ENCODE peak calls at places on chromosomes 6 and 20, in nine cellular contexts. One of them, this sample, is unnamed.

GRCh38 chr20:35632539-35633115 is 17.0 kb downstream of the SPAG4 start:
- DNase-seq in astrocyte of the cerebellum: no peak
- DNase-seq in posterior cingulate gyrus: no peak
- DNase-seq in AG09319: no peak
- DNase-seq in A549: no peak
- DNase-seq in tibial artery: no peak
- DNase-seq in GM12865: no peak
- DNase-seq in activated CD4-positive, CD25-positive, alpha-beta regulatory T cell: no peak
- DNase-seq in left ventricle myocardium inferior: no peak
- DNase-seq in this sample: no peak

GRCh38 chr6:163419413-163420314 is 5.1 kb downstream of the QKI start:
- DNase-seq in A549: no peak
- DNase-seq in activated CD4-positive, CD25-positive, alpha-beta regulatory T cell: no peak
- DNase-seq in posterior cingulate gyrus: no peak
- DNase-seq in left ventricle myocardium inferior: no peak
- DNase-seq in AG09319: peak
- DNase-seq in astrocyte of the cerebellum: no peak
- DNase-seq in tibial artery: no peak
- DNase-seq in GM12865: peak
- DNase-seq in this sample: no peak

GRCh38 chr6:157943249-157943963 is 38.3 kb upstream of the SYNJ2 start:
- DNase-seq in astrocyte of the cerebellum: no peak
- DNase-seq in left ventricle myocardium inferior: no peak
- DNase-seq in AG09319: no peak
- DNase-seq in GM12865: no peak
- DNase-seq in tibial artery: no peak
- DNase-seq in activated CD4-positive, CD25-positive, alpha-beta regulatory T cell: no peak
- DNase-seq in A549: no peak
- DNase-seq in posterior cingulate gyrus: no peak
- DNase-seq in this sample: no peak

GRCh38 chr6:41723936-41724637 is 11.3 kb downstream of the TFEB start:
- DNase-seq in activated CD4-positive, CD25-positive, alpha-beta regulatory T cell: no peak
- DNase-seq in AG09319: no peak
- DNase-seq in astrocyte of the cerebellum: no peak
- DNase-seq in tibial artery: no peak
- DNase-seq in posterior cingulate gyrus: peak
- DNase-seq in left ventricle myocardium inferior: no peak
- DNase-seq in GM12865: peak
- DNase-seq in A549: no peak
- DNase-seq in this sample: peak

GRCh38 chr20:15642676-15643075 is 930.6 kb downstream of the KIF16B start:
- DNase-seq in GM12865: no peak
- DNase-seq in posterior cingulate gyrus: no peak
- DNase-seq in tibial artery: peak
- DNase-seq in left ventricle myocardium inferior: no peak
- DNase-seq in astrocyte of the cerebellum: no peak
- DNase-seq in activated CD4-positive, CD25-positive, alpha-beta regulatory T cell: no peak
- DNase-seq in A549: no peak
- DNase-seq in AG09319: peak
- DNase-seq in this sample: no peak

GRCh38 chr20:57400821-57401564 is 9.8 kb downstream of the RBM38 start:
- DNase-seq in activated CD4-positive, CD25-positive, alpha-beta regulatory T cell: peak
- DNase-seq in astrocyte of the cerebellum: no peak
- DNase-seq in posterior cingulate gyrus: no peak
- DNase-seq in GM12865: peak
- DNase-seq in AG09319: no peak
- DNase-seq in tibial artery: no peak
- DNase-seq in A549: no peak
- DNase-seq in left ventricle myocardium inferior: no peak
- DNase-seq in this sample: peak

GRCh38 chr6:164928041-164928321 is 381.4 kb downstream of the C6orf118 start:
- DNase-seq in astrocyte of the cerebellum: no peak
- DNase-seq in tibial artery: no peak
- DNase-seq in left ventricle myocardium inferior: no peak
- DNase-seq in AG09319: no peak
- DNase-seq in posterior cingulate gyrus: no peak
- DNase-seq in A549: no peak
- DNase-seq in activated CD4-positive, CD25-positive, alpha-beta regulatory T cell: no peak
- DNase-seq in GM12865: no peak
- DNase-seq in this sample: no peak

GRCh38 chr6:91669154-91669903 is 1082.5 kb upstream of the MAP3K7 start:
- DNase-seq in activated CD4-positive, CD25-positive, alpha-beta regulatory T cell: no peak
- DNase-seq in GM12865: no peak
- DNase-seq in astrocyte of the cerebellum: no peak
- DNase-seq in left ventricle myocardium inferior: no peak
- DNase-seq in tibial artery: no peak
- DNase-seq in A549: no peak
- DNase-seq in posterior cingulate gyrus: peak
- DNase-seq in AG09319: no peak
- DNase-seq in this sample: no peak

GRCh38 chr6:22593895-22594294 is 24.5 kb downstream of the HDGFL1 start:
- DNase-seq in astrocyte of the cerebellum: no peak
- DNase-seq in tibial artery: no peak
- DNase-seq in GM12865: no peak
- DNase-seq in left ventricle myocardium inferior: no peak
- DNase-seq in posterior cingulate gyrus: no peak
- DNase-seq in activated CD4-positive, CD25-positive, alpha-beta regulatory T cell: no peak
- DNase-seq in A549: no peak
- DNase-seq in AG09319: no peak
- DNase-seq in this sample: no peak

GRCh38 chr20:19711126-19711525 is 46.9 kb upstream of the RIN2 start:
- DNase-seq in AG09319: no peak
- DNase-seq in activated CD4-positive, CD25-positive, alpha-beta regulatory T cell: no peak
- DNase-seq in A549: no peak
- DNase-seq in posterior cingulate gyrus: no peak
- DNase-seq in left ventricle myocardium inferior: no peak
- DNase-seq in tibial artery: no peak
- DNase-seq in astrocyte of the cerebellum: no peak
- DNase-seq in GM12865: no peak
- DNase-seq in this sample: no peak

GRCh38 chr20:39909447-39909846 is 779.6 kb downstream of the MAFB start:
- DNase-seq in left ventricle myocardium inferior: peak
- DNase-seq in GM12865: no peak
- DNase-seq in A549: no peak
- DNase-seq in posterior cingulate gyrus: no peak
- DNase-seq in tibial artery: peak
- DNase-seq in activated CD4-positive, CD25-positive, alpha-beta regulatory T cell: no peak
- DNase-seq in astrocyte of the cerebellum: no peak
- DNase-seq in AG09319: no peak
- DNase-seq in this sample: no peak

GRCh38 chr20:462199-462991 is at the start of gene TBC1D20:
- DNase-seq in posterior cingulate gyrus: peak
- DNase-seq in GM12865: peak
- DNase-seq in astrocyte of the cerebellum: peak
- DNase-seq in A549: peak
- DNase-seq in AG09319: peak
- DNase-seq in activated CD4-positive, CD25-positive, alpha-beta regulatory T cell: peak
- DNase-seq in left ventricle myocardium inferior: peak
- DNase-seq in tibial artery: peak
- DNase-seq in this sample: peak

GRCh38 chr20:57509665-57510237 is 15.2 kb downstream of the CTCFL start:
- DNase-seq in astrocyte of the cerebellum: no peak
- DNase-seq in posterior cingulate gyrus: no peak
- DNase-seq in activated CD4-positive, CD25-positive, alpha-beta regulatory T cell: no peak
- DNase-seq in left ventricle myocardium inferior: no peak
- DNase-seq in GM12865: peak
- DNase-seq in A549: peak
- DNase-seq in AG09319: no peak
- DNase-seq in tibial artery: no peak
- DNase-seq in this sample: no peak

GRCh38 chr20:16580127-16580526 is 6.9 kb upstream of the KIF16B start:
- DNase-seq in astrocyte of the cerebellum: no peak
- DNase-seq in A549: peak
- DNase-seq in GM12865: no peak
- DNase-seq in AG09319: peak
- DNase-seq in tibial artery: no peak
- DNase-seq in activated CD4-positive, CD25-positive, alpha-beta regulatory T cell: no peak
- DNase-seq in left ventricle myocardium inferior: no peak
- DNase-seq in posterior cingulate gyrus: no peak
- DNase-seq in this sample: no peak

GRCh38 chr6:39330476-39330875 is 8.0 kb upstream of the KCNK16 start:
- DNase-seq in GM12865: no peak
- DNase-seq in A549: no peak
- DNase-seq in AG09319: no peak
- DNase-seq in posterior cingulate gyrus: peak
- DNase-seq in tibial artery: no peak
- DNase-seq in activated CD4-positive, CD25-positive, alpha-beta regulatory T cell: no peak
- DNase-seq in left ventricle myocardium inferior: peak
- DNase-seq in astrocyte of the cerebellum: no peak
- DNase-seq in this sample: no peak

GRCh38 chr6:33217246-33217645 is 8.9 kb downstream of the RING1 start:
- DNase-seq in activated CD4-positive, CD25-positive, alpha-beta regulatory T cell: no peak
- DNase-seq in A549: no peak
- DNase-seq in GM12865: no peak
- DNase-seq in posterior cingulate gyrus: no peak
- DNase-seq in astrocyte of the cerebellum: no peak
- DNase-seq in tibial artery: no peak
- DNase-seq in AG09319: no peak
- DNase-seq in left ventricle myocardium inferior: no peak
- DNase-seq in this sample: no peak

GRCh38 chr6:36907781-36908180 is 22.0 kb downstream of the C6orf89 start:
- DNase-seq in GM12865: no peak
- DNase-seq in A549: no peak
- DNase-seq in left ventricle myocardium inferior: peak
- DNase-seq in activated CD4-positive, CD25-positive, alpha-beta regulatory T cell: no peak
- DNase-seq in astrocyte of the cerebellum: peak
- DNase-seq in AG09319: no peak
- DNase-seq in posterior cingulate gyrus: no peak
- DNase-seq in tibial artery: peak
- DNase-seq in this sample: no peak

GRCh38 chr6:27752038-27752885 is 159.9 kb downstream of the OR2B2 start:
- DNase-seq in posterior cingulate gyrus: peak
- DNase-seq in A549: peak
- DNase-seq in left ventricle myocardium inferior: no peak
- DNase-seq in astrocyte of the cerebellum: peak
- DNase-seq in tibial artery: peak
- DNase-seq in AG09319: peak
- DNase-seq in GM12865: peak
- DNase-seq in activated CD4-positive, CD25-positive, alpha-beta regulatory T cell: peak
- DNase-seq in this sample: peak

GRCh38 chr20:12175538-12175937 is 257.8 kb downstream of the BTBD3 start:
- DNase-seq in activated CD4-positive, CD25-positive, alpha-beta regulatory T cell: no peak
- DNase-seq in A549: no peak
- DNase-seq in left ventricle myocardium inferior: no peak
- DNase-seq in GM12865: no peak
- DNase-seq in astrocyte of the cerebellum: no peak
- DNase-seq in posterior cingulate gyrus: no peak
- DNase-seq in AG09319: no peak
- DNase-seq in tibial artery: no peak
- DNase-seq in this sample: no peak

GRCh38 chr20:47541355-47541922 is 39.8 kb downstream of the NCOA3 start:
- DNase-seq in posterior cingulate gyrus: no peak
- DNase-seq in activated CD4-positive, CD25-positive, alpha-beta regulatory T cell: no peak
- DNase-seq in tibial artery: no peak
- DNase-seq in A549: no peak
- DNase-seq in astrocyte of the cerebellum: no peak
- DNase-seq in GM12865: no peak
- DNase-seq in left ventricle myocardium inferior: no peak
- DNase-seq in AG09319: no peak
- DNase-seq in this sample: no peak

GRCh38 chr20:13953227-13953626 is 37.2 kb downstream of the SEL1L2 start:
- DNase-seq in GM12865: peak
- DNase-seq in left ventricle myocardium inferior: no peak
- DNase-seq in A549: peak
- DNase-seq in activated CD4-positive, CD25-positive, alpha-beta regulatory T cell: no peak
- DNase-seq in tibial artery: no peak
- DNase-seq in astrocyte of the cerebellum: no peak
- DNase-seq in AG09319: no peak
- DNase-seq in posterior cingulate gyrus: no peak
- DNase-seq in this sample: peak

GRCh38 chr6:157800420-157801237 is 22.4 kb upstream of the SNX9 start:
- DNase-seq in AG09319: no peak
- DNase-seq in GM12865: peak
- DNase-seq in activated CD4-positive, CD25-positive, alpha-beta regulatory T cell: no peak
- DNase-seq in A549: no peak
- DNase-seq in astrocyte of the cerebellum: no peak
- DNase-seq in tibial artery: no peak
- DNase-seq in left ventricle myocardium inferior: no peak
- DNase-seq in posterior cingulate gyrus: no peak
- DNase-seq in this sample: no peak

GRCh38 chr6:122692175-122692598 is 82.0 kb downstream of the PKIB start:
- DNase-seq in posterior cingulate gyrus: no peak
- DNase-seq in activated CD4-positive, CD25-positive, alpha-beta regulatory T cell: no peak
- DNase-seq in astrocyte of the cerebellum: peak
- DNase-seq in AG09319: no peak
- DNase-seq in tibial artery: no peak
- DNase-seq in GM12865: no peak
- DNase-seq in A549: no peak
- DNase-seq in left ventricle myocardium inferior: no peak
- DNase-seq in this sample: no peak

GRCh38 chr6:90186637-90187361 is 109.8 kb downstream of the BACH2 start:
- DNase-seq in astrocyte of the cerebellum: no peak
- DNase-seq in tibial artery: no peak
- DNase-seq in activated CD4-positive, CD25-positive, alpha-beta regulatory T cell: no peak
- DNase-seq in GM12865: no peak
- DNase-seq in AG09319: no peak
- DNase-seq in left ventricle myocardium inferior: no peak
- DNase-seq in posterior cingulate gyrus: no peak
- DNase-seq in A549: no peak
- DNase-seq in this sample: no peak

GRCh38 chr20:38134427-38135281 is 30.4 kb downstream of the TGM2 start:
- DNase-seq in GM12865: no peak
- DNase-seq in A549: no peak
- DNase-seq in left ventricle myocardium inferior: no peak
- DNase-seq in activated CD4-positive, CD25-positive, alpha-beta regulatory T cell: no peak
- DNase-seq in astrocyte of the cerebellum: peak
- DNase-seq in AG09319: no peak
- DNase-seq in tibial artery: peak
- DNase-seq in posterior cingulate gyrus: peak
- DNase-seq in this sample: no peak

GRCh38 chr6:11770546-11771466 is 7.8 kb downstream of the ADTRP start:
- DNase-seq in left ventricle myocardium inferior: peak
- DNase-seq in astrocyte of the cerebellum: peak
- DNase-seq in activated CD4-positive, CD25-positive, alpha-beta regulatory T cell: no peak
- DNase-seq in AG09319: peak
- DNase-seq in A549: peak
- DNase-seq in tibial artery: peak
- DNase-seq in posterior cingulate gyrus: no peak
- DNase-seq in GM12865: peak
- DNase-seq in this sample: no peak

GRCh38 chr20:37907330-37907676 is 4.4 kb downstream of the VSTM2L start:
- DNase-seq in tibial artery: no peak
- DNase-seq in AG09319: no peak
- DNase-seq in activated CD4-positive, CD25-positive, alpha-beta regulatory T cell: no peak
- DNase-seq in left ventricle myocardium inferior: no peak
- DNase-seq in GM12865: no peak
- DNase-seq in A549: no peak
- DNase-seq in astrocyte of the cerebellum: no peak
- DNase-seq in posterior cingulate gyrus: no peak
- DNase-seq in this sample: no peak

GRCh38 chr6:66731310-66731709 is 1024.3 kb upstream of the EYS start:
- DNase-seq in astrocyte of the cerebellum: no peak
- DNase-seq in posterior cingulate gyrus: no peak
- DNase-seq in left ventricle myocardium inferior: no peak
- DNase-seq in activated CD4-positive, CD25-positive, alpha-beta regulatory T cell: no peak
- DNase-seq in A549: no peak
- DNase-seq in tibial artery: no peak
- DNase-seq in GM12865: no peak
- DNase-seq in AG09319: no peak
- DNase-seq in this sample: no peak

GRCh38 chr6:39891353-39891752 is 42.9 kb downstream of the MOCS1 start:
- DNase-seq in tibial artery: no peak
- DNase-seq in posterior cingulate gyrus: no peak
- DNase-seq in astrocyte of the cerebellum: no peak
- DNase-seq in A549: no peak
- DNase-seq in AG09319: no peak
- DNase-seq in activated CD4-positive, CD25-positive, alpha-beta regulatory T cell: no peak
- DNase-seq in left ventricle myocardium inferior: no peak
- DNase-seq in GM12865: no peak
- DNase-seq in this sample: no peak

GRCh38 chr6:56570434-56571359 is 72.0 kb downstream of the DST start:
- DNase-seq in GM12865: peak
- DNase-seq in posterior cingulate gyrus: no peak
- DNase-seq in A549: peak
- DNase-seq in tibial artery: no peak
- DNase-seq in astrocyte of the cerebellum: no peak
- DNase-seq in AG09319: no peak
- DNase-seq in activated CD4-positive, CD25-positive, alpha-beta regulatory T cell: no peak
- DNase-seq in left ventricle myocardium inferior: no peak
- DNase-seq in this sample: peak

GRCh38 chr6:12749531-12750379 is 33.2 kb downstream of the PHACTR1 start:
- DNase-seq in posterior cingulate gyrus: peak
- DNase-seq in left ventricle myocardium inferior: no peak
- DNase-seq in GM12865: no peak
- DNase-seq in AG09319: no peak
- DNase-seq in tibial artery: no peak
- DNase-seq in activated CD4-positive, CD25-positive, alpha-beta regulatory T cell: no peak
- DNase-seq in A549: no peak
- DNase-seq in astrocyte of the cerebellum: no peak
- DNase-seq in this sample: no peak